ENCODE peak calls at places on chromosomes 1 and 21, in eight cellular contexts. T is hepatocyte, S is dorsolateral prefrontal cortex, J is sigmoid colon, K is left lung, R is colonic mucosa, Z is endothelial cell, B is brain microvascular endothelial cell. P is an unnamed sample.

GRCh38 chr1:29849038-29849750 is 612.9 kb downstream of the PTPRU start:
- DNase-seq in T (peak; percentile 50), S (peak; percentile 41), J (no peak), K (no peak), R (peak; percentile 52), Z (peak; percentile 55), B (peak; percentile 5), P (no peak)

GRCh38 chr1:4000811-4001251 is 100.8 kb upstream of the C1orf174 start:
- DNase-seq in T (no peak), S (no peak), J (peak; percentile 27), K (no peak), R (no peak), Z (no peak), B (no peak), P (no peak)

GRCh38 chr1:91582431-91582921 is 81.8 kb downstream of the CDC7 start:
- DNase-seq in T (peak; percentile 65), S (no peak), J (peak; percentile 77), K (no peak), R (no peak), Z (no peak), B (peak; percentile 93), P (no peak)

GRCh38 chr21:38625000-38625399 is 126.7 kb upstream of the ERG start:
- DNase-seq in T (no peak), S (no peak), J (no peak), K (no peak), R (no peak), Z (no peak), B (no peak), P (no peak)

GRCh38 chr1:98217601-98218000 is 296.8 kb upstream of the DPYD start:
- DNase-seq in T (no peak), S (no peak), J (no peak), K (no peak), R (no peak), Z (no peak), B (no peak), P (no peak)

GRCh38 chr21:41768371-41769042 is 1.7 kb upstream of the RIPK4 start:
- DNase-seq in T (peak; percentile 93), S (no peak), J (peak; percentile 63), K (no peak), R (peak; percentile 91), Z (peak; percentile 72), B (peak; percentile 60), P (no peak)

GRCh38 chr1:15411593-15412487 is 2.2 kb downstream of the EFHD2 start:
- DNase-seq in T (no peak), S (no peak), J (no peak), K (peak; percentile 81), R (peak; percentile 61), Z (no peak), B (no peak), P (peak; percentile 54)

GRCh38 chr21:28311776-28312175 is 680.9 kb downstream of the LTN1 start:
- DNase-seq in T (no peak), S (no peak), J (no peak), K (no peak), R (no peak), Z (no peak), B (no peak), P (no peak)

GRCh38 chr1:3053366-3053980 is 15.5 kb upstream of the PRDM16 start:
- DNase-seq in T (no peak), S (no peak), J (peak; percentile 46), K (peak; percentile 16), R (no peak), Z (no peak), B (no peak), P (no peak)

GRCh38 chr1:78075621-78076020 is 29.9 kb downstream of the GIPC2 start:
- DNase-seq in T (no peak), S (no peak), J (no peak), K (no peak), R (no peak), Z (no peak), B (no peak), P (no peak)

GRCh38 chr1:3902111-3902511 is 2.0 kb upstream of the C1orf174 start:
- DNase-seq in T (no peak), S (no peak), J (no peak), K (peak; percentile 24), R (no peak), Z (no peak), B (no peak), P (no peak)

GRCh38 chr1:225848044-225848955 is 33.9 kb downstream of the TMEM63A start:
- DNase-seq in T (no peak), S (peak; percentile 63), J (no peak), K (no peak), R (no peak), Z (no peak), B (peak; percentile 76), P (peak; percentile 40)

GRCh38 chr1:27522860-27523665 is 33.1 kb upstream of the WASF2 start:
- DNase-seq in T (peak; percentile 68), S (no peak), J (no peak), K (no peak), R (no peak), Z (peak; percentile 33), B (no peak), P (peak; percentile 19)

GRCh38 chr1:217139513-217139912 is 416.3 kb upstream of the ESRRG start:
- DNase-seq in T (no peak), S (no peak), J (no peak), K (no peak), R (no peak), Z (peak; percentile 47), B (no peak), P (no peak)

GRCh38 chr1:216034506-216034905 is 388.7 kb downstream of the USH2A start:
- DNase-seq in T (peak; percentile 44), S (no peak), J (no peak), K (no peak), R (no peak), Z (peak; percentile 35), B (no peak), P (no peak)
- TF ChIP-seq CTCF in T (peak; percentile 52), S (no peak), J (no peak), K (no peak), R (no peak), Z (peak; percentile 22), B (peak; percentile 38), P (no peak)

GRCh38 chr1:181105134-181106021 is 16.9 kb downstream of the IER5 start:
- DNase-seq in T (peak; percentile 97), S (peak; percentile 82), J (peak; percentile 98), K (peak; percentile 97), R (peak; percentile 96), Z (peak; percentile 94), B (peak; percentile 76), P (peak; percentile 88)
- TF ChIP-seq CTCF in T (no peak), S (no peak), J (no peak), K (no peak), R (no peak), Z (no peak), B (no peak), P (no peak)

DNA sequence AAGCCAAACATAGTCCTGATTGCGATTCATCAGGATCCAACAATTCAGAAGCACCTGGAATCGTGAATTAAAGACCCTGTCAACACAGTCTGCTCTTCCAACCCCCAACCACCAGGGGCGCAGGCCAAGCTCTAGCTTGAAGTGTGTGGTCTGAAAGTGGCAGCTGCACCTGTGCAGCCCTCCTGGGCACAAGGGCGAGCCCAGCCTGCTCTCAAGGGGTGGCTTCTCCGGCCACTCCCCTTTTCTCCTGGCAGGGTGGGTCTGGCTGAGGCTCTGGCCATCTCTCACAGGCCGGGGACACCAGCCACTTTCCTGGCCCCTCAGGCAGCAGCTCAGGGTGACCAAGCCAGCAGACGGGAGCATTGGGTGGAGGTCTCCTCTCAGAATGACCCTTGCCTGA is 62.3 kb downstream of the SLC66A1 start:
- DNase-seq in T (peak; percentile 45), S (no peak), J (no peak), K (no peak), R (no peak), Z (peak; percentile 49), B (no peak), P (no peak)
- TF ChIP-seq CTCF in T (peak; percentile 43), S (no peak), J (no peak), K (peak; percentile 2), R (peak; percentile 8), Z (peak; percentile 78), B (peak; percentile 71), P (no peak)

DNA sequence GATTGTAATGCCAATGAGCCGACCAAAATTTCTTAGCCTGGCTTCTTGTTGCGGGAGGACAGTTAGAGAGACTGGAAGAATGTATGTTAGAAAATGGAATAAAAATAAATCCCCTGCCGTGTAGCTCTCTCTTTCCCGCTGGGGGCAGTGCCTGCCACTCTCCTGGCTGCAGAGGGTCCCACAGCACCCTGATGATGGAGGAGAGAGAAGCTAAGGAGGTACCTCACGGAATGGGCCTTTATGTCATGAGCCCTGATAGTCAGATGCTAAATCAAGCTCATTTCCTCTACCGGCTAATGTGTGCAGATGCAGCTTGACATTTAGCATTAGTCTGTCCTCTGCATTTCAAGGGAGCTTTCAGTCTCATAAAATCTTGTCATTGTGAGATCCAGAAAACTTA is 87.3 kb downstream of the HHAT start:
- DNase-seq in T (no peak), S (no peak), J (no peak), K (no peak), R (no peak), Z (no peak), B (no peak), P (no peak)
- TF ChIP-seq CTCF in T (no peak), S (no peak), J (no peak), K (no peak), R (no peak), Z (no peak), B (peak; percentile 44), P (no peak)

P was measured in activated B cell treated with CpG ODN at 0.5 μM for 24 hours.